ENCODE peak calls at places on chromosomes 12 and 14, in five cellular contexts. P is heart left ventricle; O is RKO; I is activated CD8-positive, alpha-beta memory T cell treated with anti-CD3 and anti-CD28 coated beads, Interleukin-2, amount 50 U/mL, for 4 hours; C is tibial artery. F is an unnamed sample.

GRCh38 chr14:87230726-87231125 is 762.3 kb downstream of the GALC start:
- DNase-seq in P (no peak), I (no peak), O (no peak), C (no peak), F (no peak)

GRCh38 chr12:56995930-56996496 is 10.3 kb downstream of the ZBTB39 start:
- DNase-seq in C (no peak), I (no peak), O (no peak), P (no peak), F (no peak)

GRCh38 chr14:67533754-67534085 is 630 bp downstream of the PLEKHH1 start:
- DNase-seq in O (peak), C (no peak), P (no peak), I (no peak), F (no peak)

GRCh38 chr12:14931359-14931758 is 7.0 kb downstream of the ERP27 start:
- DNase-seq in I (no peak), P (no peak), O (no peak), C (no peak), F (no peak)

GRCh38 chr12:55727643-55728184 is 1.1 kb downstream of the CD63 start:
- DNase-seq in O (peak), C (peak), I (no peak), P (no peak), F (peak)

GRCh38 chr14:23579311-23579630 is 681 bp upstream of the JPH4 start:
- DNase-seq in I (no peak), P (no peak), C (no peak), O (no peak), F (no peak)

GRCh38 chr12:69886101-69886500 is 61.1 kb downstream of the MYRFL start:
- DNase-seq in P (no peak), C (no peak), O (no peak), I (no peak), F (no peak)

GRCh38 chr12:68976304-68976915 is 43.4 kb upstream of the CPM start:
- DNase-seq in O (no peak), P (no peak), I (no peak), C (no peak), F (no peak)

GRCh38 chr12:123748661-123749060 is 13.4 kb upstream of the DNAH10 start:
- DNase-seq in I (no peak), O (no peak), P (no peak), C (no peak), F (no peak)

GRCh38 chr14:99274346-99275221 is 2.6 kb upstream of the BCL11B start:
- DNase-seq in P (peak), I (peak), C (peak), O (peak), F (no peak)

GRCh38 chr12:12079291-12079690 is 8.6 kb downstream of the BCL2L14 start:
- DNase-seq in C (no peak), O (no peak), I (no peak), P (no peak), F (no peak)

GRCh38 chr14:95683793-95684192 is 2.4 kb upstream of the TCL1B start:
- DNase-seq in P (no peak), I (no peak), O (no peak), C (no peak), F (no peak)

GRCh38 chr14:99982449-99983250 is 82.6 kb upstream of the EVL start:
- DNase-seq in P (no peak), O (peak), C (no peak), I (peak), F (peak)

GRCh38 chr14:64465208-64465821 is at the start of gene AKAP5:
- DNase-seq in C (peak), O (peak), I (peak), P (peak), F (no peak)

GRCh38 chr14:77077040-77077439 is 21.0 kb upstream of the CIPC start:
- DNase-seq in C (no peak), I (no peak), P (no peak), O (no peak), F (no peak)

GRCh38 chr12:6231359-6232268 is 31.4 kb downstream of the CD9 start:
- DNase-seq in I (no peak), O (no peak), P (peak), C (no peak), F (no peak)

GRCh38 chr14:104341532-104342434 is 203.4 kb downstream of the KIF26A start:
- DNase-seq in O (peak), P (peak), I (no peak), C (no peak), F (no peak)

GRCh38 chr12:126772171-126772864 is 1494.7 kb upstream of the TMEM132C start:
- DNase-seq in O (peak), I (peak), P (no peak), C (no peak), F (no peak)

GRCh38 chr14:85475113-85475512 is 54.8 kb upstream of the FLRT2 start:
- DNase-seq in I (no peak), P (no peak), O (no peak), C (no peak), F (no peak)

GRCh38 chr14:76926521-76927251 is 100.5 kb downstream of the LRRC74A start:
- DNase-seq in C (peak), P (peak), O (no peak), I (peak), F (peak)